ENCODE peak calls at places on chromosomes 6 and 20, in seven cellular contexts. Q is esophagus muscularis mucosa, G is IMR-90, O is heart right ventricle, P is H9, N is fibroblast of pulmonary artery, F is neural crest cell. D is an unnamed sample.

GRCh38 chr6:23175391-23175790 is 606.0 kb downstream of the HDGFL1 start:
- DNase-seq in Q (no peak), G (no peak), O (no peak), P (no peak), N (peak), F (no peak), D (peak)

GRCh38 chr20:64024141-64024990 is 11.6 kb upstream of the C20orf204 start:
- DNase-seq in Q (no peak), G (no peak), O (no peak), P (no peak), N (no peak), F (no peak), D (no peak)

GRCh38 chr6:3871511-3871910 is 22.3 kb downstream of the FAM50B start:
- DNase-seq in Q (no peak), G (no peak), O (no peak), P (no peak), N (no peak), F (no peak), D (no peak)

GRCh38 chr6:7672066-7673062 is 53.5 kb upstream of the BMP6 start:
- DNase-seq in Q (no peak), G (peak), O (no peak), P (no peak), N (no peak), F (no peak), D (no peak)

GRCh38 chr6:127297502-127298070 is 30.9 kb downstream of the RNF146 start:
- DNase-seq in Q (no peak), G (no peak), O (no peak), P (peak), N (no peak), F (no peak), D (no peak)

GRCh38 chr6:31175961-31176360 is 5.5 kb upstream of the POU5F1 start:
- DNase-seq in Q (no peak), G (peak), O (no peak), P (no peak), N (peak), F (no peak), D (peak)

GRCh38 chr6:11486051-11486450 is 51.5 kb upstream of the TMEM170B start:
- DNase-seq in Q (no peak), G (no peak), O (no peak), P (no peak), N (no peak), F (no peak), D (no peak)

GRCh38 chr6:120186080-120186479 is 836.5 kb upstream of the MAN1A1 start:
- DNase-seq in Q (no peak), G (no peak), O (no peak), P (no peak), N (no peak), F (no peak), D (no peak)

GRCh38 chr6:5998741-5999687 is 7.7 kb downstream of the NRN1 start:
- DNase-seq in Q (no peak), G (no peak), O (peak), P (peak), N (no peak), F (peak), D (no peak)

GRCh38 chr20:44028868-44029847 is 114.5 kb downstream of the TOX2 start:
- DNase-seq in Q (no peak), G (no peak), O (no peak), P (no peak), N (no peak), F (no peak), D (no peak)

DNA sequence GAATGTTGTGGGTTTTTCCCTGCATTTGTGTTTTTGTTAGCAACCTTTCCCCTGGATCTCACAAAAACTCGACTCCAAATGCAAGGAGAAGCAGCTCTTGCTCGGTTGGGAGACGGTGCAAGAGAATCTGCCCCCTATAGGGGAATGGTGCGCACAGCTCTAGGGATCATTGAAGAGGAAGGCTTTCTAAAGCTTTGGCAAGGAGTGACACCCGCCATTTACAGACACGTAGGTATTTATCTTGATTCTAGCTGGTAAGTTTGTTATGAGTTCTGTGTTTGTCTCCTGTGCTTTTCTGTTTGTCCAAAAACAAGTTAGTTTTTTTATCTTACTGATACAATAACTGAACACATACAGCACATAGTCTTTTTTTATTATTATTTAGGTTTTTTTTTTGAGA is 3.0 kb downstream of the SLC25A27 start:
- DNase-seq in Q (no peak), G (no peak), O (no peak), P (peak), N (no peak), F (peak), D (no peak)
- TF ChIP-seq CTCF in Q (no peak), G (no peak), O (no peak), P (peak), N (peak), F (peak), D (peak)

DNA sequence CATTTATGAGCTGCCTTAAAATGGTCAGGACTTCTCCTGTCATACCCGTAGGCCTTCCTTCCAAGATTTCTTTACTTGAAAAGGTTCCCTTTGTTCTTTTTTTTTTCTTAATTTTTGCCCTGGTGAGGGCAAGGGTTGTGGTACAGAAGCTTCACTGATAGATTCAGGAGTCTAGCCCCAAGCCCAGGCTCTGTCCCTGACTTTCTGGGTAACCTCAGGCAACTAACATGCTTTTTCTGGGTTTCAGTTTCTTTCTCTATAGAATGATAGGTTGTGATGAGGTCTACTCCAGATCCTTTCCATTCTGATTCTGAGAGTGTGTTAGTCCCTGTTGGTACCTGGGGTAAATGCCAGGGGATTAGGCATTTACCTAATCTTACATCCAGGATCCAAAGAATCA is 21.2 kb downstream of the SNPH start:
- DNase-seq in Q (no peak), G (no peak), O (no peak), P (no peak), N (no peak), F (no peak), D (no peak)
- TF ChIP-seq CTCF in Q (no peak), G (no peak), O (no peak), P (no peak), N (no peak), F (no peak), D (no peak)

DNA sequence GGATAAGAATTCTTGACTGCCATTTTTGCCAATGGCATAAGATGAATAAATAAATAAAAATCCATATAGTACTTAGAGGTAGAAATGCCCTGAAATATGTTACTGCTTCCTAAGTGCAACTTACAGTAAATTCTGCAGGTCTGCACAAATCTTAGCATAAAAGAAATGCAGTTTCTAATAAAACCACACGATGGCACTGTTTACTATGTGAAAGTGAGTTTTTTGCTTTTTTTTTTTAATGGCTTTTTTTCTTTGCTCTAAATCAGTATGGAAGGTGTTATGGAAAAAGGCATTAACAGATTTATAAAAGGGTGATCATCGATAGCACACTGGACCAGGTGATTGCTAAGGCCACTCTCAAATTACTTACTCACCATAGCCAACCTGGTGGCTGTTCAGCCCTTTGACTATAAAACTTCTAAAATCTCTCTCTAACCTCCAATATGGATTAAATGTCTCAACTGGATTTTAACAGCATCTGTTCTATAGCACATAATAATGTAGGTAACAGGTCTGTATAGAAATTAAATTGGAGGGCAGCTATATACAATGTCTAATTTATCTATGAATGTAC is 45.8 kb downstream of the AHI1 start:
- DNase-seq in Q (no peak), G (peak), O (no peak), P (no peak), N (peak), F (no peak), D (peak)
- TF ChIP-seq CTCF in Q (peak), G (peak), O (peak), P (peak), N (peak), F (peak), D (peak)

DNA sequence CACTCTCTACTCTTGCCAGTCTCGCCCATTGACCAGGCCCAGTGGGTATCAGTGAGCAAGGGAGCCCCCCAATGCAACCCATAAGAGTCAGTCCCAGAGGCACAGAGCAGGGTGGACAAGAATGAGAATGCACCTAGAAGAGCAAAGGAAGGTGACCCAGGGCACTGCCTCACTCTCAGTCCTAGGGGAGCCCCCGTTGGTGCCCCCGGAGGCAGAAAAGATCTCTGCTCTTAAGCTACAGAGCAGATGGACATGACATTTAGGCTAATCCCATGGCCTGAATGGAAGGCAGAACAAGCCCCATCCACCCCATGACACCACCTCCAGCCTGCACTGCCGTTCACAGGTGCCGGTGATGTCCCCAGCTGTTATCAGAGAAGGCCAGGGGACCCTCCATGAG is 50.7 kb upstream of the PLEKHG1 start:
- DNase-seq in Q (peak), G (no peak), O (no peak), P (no peak), N (no peak), F (no peak), D (no peak)
- TF ChIP-seq CTCF in Q (no peak), G (no peak), O (no peak), P (peak), N (no peak), F (no peak), D (no peak)

DNA sequence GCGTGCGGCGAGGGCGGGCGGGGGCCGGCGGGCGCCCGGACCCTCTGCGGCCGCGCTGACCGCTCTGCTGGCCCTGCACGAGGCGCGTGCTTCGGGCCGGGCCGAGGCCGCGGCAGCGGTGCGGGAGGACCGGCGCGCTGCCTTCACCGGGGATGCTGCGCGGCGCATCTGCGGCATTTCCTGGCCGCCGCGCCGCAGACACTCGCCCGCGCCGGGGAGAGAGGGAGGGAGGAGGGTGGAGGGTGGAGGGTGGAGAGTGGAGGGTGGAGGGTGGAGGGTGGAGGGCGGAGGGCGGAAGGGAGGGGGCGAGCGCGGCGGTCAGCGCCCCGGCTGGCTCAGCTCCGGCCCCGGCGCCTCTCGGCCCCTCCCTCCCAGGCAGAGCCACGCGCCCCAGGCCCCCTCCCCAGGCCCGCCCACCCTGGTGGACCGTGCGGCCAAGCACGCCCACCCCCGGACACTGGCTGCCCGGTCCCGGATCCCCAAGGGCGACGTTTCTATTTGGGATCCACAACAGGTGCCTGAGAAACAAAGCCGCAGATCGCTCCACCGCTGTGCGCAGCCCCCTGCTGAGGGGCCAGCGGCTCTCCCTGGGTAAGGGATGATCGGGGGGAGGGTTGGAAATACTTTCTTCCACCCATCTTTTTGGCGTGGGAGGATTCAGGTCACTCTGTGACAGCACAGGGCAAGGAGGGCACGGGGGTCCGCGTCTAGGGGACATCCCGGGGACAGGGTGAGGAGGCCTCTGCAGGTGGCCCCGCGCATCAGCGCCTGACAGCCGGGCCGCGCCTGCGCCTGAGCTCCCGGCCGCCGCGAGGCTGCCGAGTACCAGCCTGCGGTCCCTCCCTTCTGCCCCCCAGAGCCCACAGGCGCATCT is 111.2 kb upstream of the BEND6 start:
- DNase-seq in Q (no peak), G (peak), O (peak), P (peak), N (peak), F (peak), D (peak)
- TF ChIP-seq CTCF in Q (peak), G (peak), O (peak), P (peak), N (no peak), F (peak), D (peak)

DNA sequence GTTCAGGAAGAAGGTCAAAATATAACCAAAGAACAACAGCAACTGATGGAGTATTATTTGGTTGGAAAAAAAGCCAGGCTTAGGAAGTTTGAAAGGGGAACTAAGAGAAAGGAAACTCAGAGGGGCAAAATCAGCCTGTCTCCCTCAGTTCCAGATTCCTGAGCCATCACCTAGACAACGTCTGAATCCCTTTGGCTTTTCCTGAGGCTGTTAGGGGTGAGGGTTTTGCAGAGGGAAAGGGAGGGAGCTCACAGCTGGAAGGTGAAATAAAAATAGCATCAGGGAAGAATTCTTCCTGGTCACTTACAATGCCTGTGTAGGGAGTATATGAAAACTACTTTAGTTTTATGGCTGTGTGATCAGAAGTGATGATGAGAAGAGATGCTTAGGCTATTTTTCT is 100.5 kb downstream of the SOBP start:
- DNase-seq in Q (no peak), G (no peak), O (no peak), P (no peak), N (no peak), F (peak), D (no peak)
- TF ChIP-seq CTCF in Q (no peak), G (no peak), O (no peak), P (no peak), N (no peak), F (no peak), D (no peak)

GRCh38 chr20:22312744-22313346 is 271.5 kb downstream of the FOXA2 start:
- DNase-seq in Q (no peak), G (peak), O (peak), P (no peak), N (peak), F (peak), D (peak)
- TF ChIP-seq CTCF in Q (peak), G (peak), O (peak), P (peak), N (peak), F (peak), D (peak)

GRCh38 chr6:158506577-158506976 is 53.3 kb upstream of the TMEM181 start:
- DNase-seq in Q (no peak), G (peak), O (no peak), P (peak), N (peak), F (peak), D (no peak)
- TF ChIP-seq CTCF in Q (no peak), G (peak), O (no peak), P (peak), N (peak), F (peak), D (no peak)

DNA sequence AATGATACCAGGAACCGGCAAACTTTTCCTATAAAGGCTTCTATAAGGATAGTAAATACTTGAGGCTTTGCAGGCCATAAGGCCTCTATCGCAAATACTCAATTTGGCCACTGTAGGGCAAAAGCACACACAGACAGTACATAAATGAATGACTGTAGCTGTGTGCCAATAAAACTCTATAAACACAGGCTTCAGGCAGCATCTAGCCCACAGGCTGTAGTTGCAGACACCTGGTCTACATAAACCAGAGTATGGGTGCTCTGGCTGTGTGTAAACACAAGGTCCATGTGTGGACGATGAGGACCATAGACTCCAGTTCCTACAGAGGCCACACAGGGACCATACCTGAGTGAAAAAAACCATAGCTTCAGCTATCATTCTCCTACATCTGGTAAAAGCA is 52.2 kb downstream of the ZMYND8 start:
- DNase-seq in Q (no peak), G (peak), O (no peak), P (no peak), N (peak), F (no peak), D (no peak)
- TF ChIP-seq CTCF in Q (no peak), G (peak), O (no peak), P (no peak), N (peak), F (peak), D (no peak)